ENCODE peak calls at places on chromosome 7, in four cellular contexts. O is coronary artery, U is fibroblast of lung, T is AG10803. P is an unnamed sample.

GRCh38 chr7:103727982-103728610 is 261.4 kb downstream of the RELN start:
- DNase-seq in U (no peak), O (no peak), T (no peak), P (no peak)

GRCh38 chr7:7870590-7870989 is 98.0 kb upstream of the GLCCI1 start:
- DNase-seq in U (no peak), T (no peak), O (no peak), P (no peak)

GRCh38 chr7:71497233-71497946 is 365.4 kb downstream of the GALNT17 start:
- DNase-seq in U (no peak), O (no peak), T (no peak), P (no peak)

GRCh38 chr7:116525913-116526857 is 1.3 kb downstream of the CAV1 start:
- DNase-seq in U (peak; percentile 86), T (peak; percentile 89), O (peak; percentile 87), P (peak; percentile 89)

GRCh38 chr7:42096262-42096661 is 140.7 kb downstream of the GLI3 start:
- DNase-seq in U (no peak), T (no peak), O (no peak), P (no peak)

GRCh38 chr7:107879400-107880035 is 11.5 kb upstream of the DLD start:
- DNase-seq in T (peak; percentile 58), U (peak; percentile 57), O (no peak), P (peak; percentile 68)

GRCh38 chr7:135706858-135707569 is 21.0 kb downstream of the SLC13A4 start:
- DNase-seq in T (no peak), U (no peak), O (no peak), P (no peak)

GRCh38 chr7:20846791-20847190 is 60.1 kb upstream of the SP8 start:
- DNase-seq in O (no peak), T (no peak), U (no peak), P (no peak)

GRCh38 chr7:41621953-41622831 is 80.7 kb downstream of the INHBA start:
- DNase-seq in O (no peak), U (no peak), T (no peak), P (no peak)

GRCh38 chr7:159105066-159105780 is 39.4 kb downstream of the VIPR2 start:
- DNase-seq in O (no peak), T (no peak), U (no peak), P (no peak)

GRCh38 chr7:2959343-2959680 is 84.4 kb downstream of the CARD11 start:
- DNase-seq in O (peak; percentile 45), U (no peak), T (no peak), P (no peak)

GRCh38 chr7:157445956-157446295 is 109.1 kb downstream of the DNAJB6 start:
- DNase-seq in U (no peak), O (no peak), T (no peak), P (no peak)

GRCh38 chr7:88927-89921 is 103.1 kb upstream of the FAM20C start:
- DNase-seq in O (peak; percentile 84), T (peak; percentile 93), U (peak; percentile 99), P (peak; percentile 95)

GRCh38 chr7:47535033-47535703 is 46.7 kb downstream of the TNS3 start:
- DNase-seq in U (peak; percentile 42), T (peak; percentile 62), O (peak; percentile 65), P (peak; percentile 91)

GRCh38 chr7:45627691-45628456 is 53.7 kb downstream of the ADCY1 start:
- DNase-seq in O (no peak), U (no peak), T (no peak), P (no peak)

GRCh38 chr7:83326223-83326622 is 163.5 kb upstream of the PCLO start:
- DNase-seq in O (no peak), U (peak; percentile 8), T (no peak), P (no peak)

GRCh38 chr7:83324596-83324995 is 161.9 kb upstream of the PCLO start:
- DNase-seq in O (no peak), U (no peak), T (no peak), P (no peak)

GRCh38 chr7:83321011-83321410 is 158.3 kb upstream of the PCLO start:
- DNase-seq in O (no peak), T (no peak), U (no peak), P (no peak)

DNA sequence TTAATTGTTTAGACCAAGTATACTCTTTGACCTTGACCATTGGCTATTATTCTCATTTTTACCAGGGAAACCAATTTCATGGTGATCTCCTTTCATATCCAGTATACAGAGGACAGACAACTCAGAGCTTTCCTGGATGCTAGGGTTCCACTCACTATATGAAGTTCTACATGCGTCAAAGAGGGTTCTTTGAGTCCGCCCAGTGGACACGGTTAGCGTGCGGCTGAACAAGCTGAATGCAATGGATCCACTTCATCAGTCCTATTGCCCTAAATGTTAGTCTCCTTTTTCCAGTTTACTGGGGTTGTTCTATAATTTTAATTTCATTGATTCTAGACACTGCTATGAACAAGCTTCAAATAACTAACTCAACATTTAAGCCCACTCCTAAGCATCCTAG is 162.4 kb upstream of the PCLO start:
- DNase-seq in T (no peak), O (no peak), U (no peak), P (no peak)
- TF ChIP-seq CTCF in T (no peak), O (no peak), U (no peak), P (no peak)

GRCh38 chr7:139799586-139799985 is 21.8 kb upstream of the HIPK2 start:
- DNase-seq in T (peak; percentile 60), U (peak; percentile 12), O (no peak), P (no peak)

GRCh38 chr7:139804571-139804970 is 24.5 kb upstream of the TBXAS1 start:
- DNase-seq in U (no peak), T (no peak), O (no peak), P (no peak)

GRCh38 chr7:139797607-139798006 is 19.8 kb upstream of the HIPK2 start:
- DNase-seq in U (peak; percentile 32), T (peak; percentile 18), O (no peak), P (no peak)

GRCh38 chr7:139798221-139798620 is 20.4 kb upstream of the HIPK2 start:
- DNase-seq in U (no peak), O (no peak), T (no peak), P (no peak)

GRCh38 chr7:139798892-139799291 is 21.1 kb upstream of the HIPK2 start:
- DNase-seq in T (no peak), U (no peak), O (no peak), P (no peak)
- H3K4me3 ChIP-seq in T (no peak overlapping the region), U (no peak overlapping the region), O (no peak overlapping the region), P (no peak overlapping the region)

GRCh38 chr7:43646603-43647313 is 63.9 kb downstream of the STK17A start:
- DNase-seq in O (no peak), U (peak; percentile 70), T (peak; percentile 67), P (peak; percentile 50)
- TF ChIP-seq CTCF in O (no peak), U (no peak), T (no peak), P (no peak)

GRCh38 chr7:94923412-94923811 is 16.0 kb downstream of the PPP1R9A start:
- DNase-seq in T (no peak), O (no peak), U (no peak), P (no peak)
- H3K4me3 ChIP-seq in T (no peak overlapping the region), O (no peak overlapping the region), U (no peak overlapping the region), P (no peak overlapping the region)

DNA sequence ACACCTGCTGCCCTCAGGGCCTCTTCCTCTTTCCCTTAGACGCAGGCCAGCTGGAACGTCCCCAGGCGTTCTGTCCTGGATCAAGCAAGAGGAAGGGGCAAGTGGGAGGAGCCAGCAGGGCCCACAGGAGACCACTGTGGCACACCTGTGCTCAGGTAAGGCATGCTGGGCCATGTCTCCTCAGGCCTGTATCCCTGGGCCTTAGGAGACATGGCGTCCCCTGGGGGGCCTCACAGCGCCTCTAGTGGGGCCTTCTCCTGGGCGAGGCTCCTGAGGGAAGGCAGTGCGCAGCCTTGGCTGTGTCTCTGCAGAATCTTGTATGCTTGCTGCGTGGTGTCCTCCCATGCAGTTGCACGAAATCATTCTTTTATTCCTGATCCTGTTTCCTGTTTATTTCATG is 31.3 kb downstream of the ZNF783 start:
- DNase-seq in T (no peak), O (no peak), U (no peak), P (no peak)
- TF ChIP-seq CTCF in T (no peak), O (no peak), U (no peak), P (no peak)

GRCh38 chr7:104895851-104896236 is 118.2 kb upstream of the KMT2E start:
- DNase-seq in T (no peak), O (no peak), U (no peak), P (no peak)
- H3K4me3 ChIP-seq in T (no peak overlapping the region), O (no peak overlapping the region), U (no peak overlapping the region), P (no peak overlapping the region)

GRCh38 chr7:37067961-37068536 is 343.8 kb upstream of the AOAH start:
- DNase-seq in U (no peak), O (no peak), T (no peak), P (no peak)
- TF ChIP-seq CTCF in U (no peak), O (no peak), T (no peak), P (no peak)

GRCh38 chr7:100374601-100375000 is 1.3 kb downstream of the PILRA start:
- DNase-seq in U (no peak), T (no peak), O (no peak), P (no peak)

GRCh38 chr7:100372694-100373093 is 593 bp upstream of the PILRA start:
- DNase-seq in T (no peak), O (no peak), U (no peak), P (no peak)

GRCh38 chr7:100372256-100372655 is 1.0 kb upstream of the PILRA start:
- DNase-seq in O (no peak), T (peak; percentile 66), U (peak; percentile 25), P (peak; percentile 60)

GRCh38 chr7:100371561-100372171 is 1.6 kb upstream of the PILRA start:
- DNase-seq in T (no peak), O (no peak), U (no peak), P (no peak)

DNA sequence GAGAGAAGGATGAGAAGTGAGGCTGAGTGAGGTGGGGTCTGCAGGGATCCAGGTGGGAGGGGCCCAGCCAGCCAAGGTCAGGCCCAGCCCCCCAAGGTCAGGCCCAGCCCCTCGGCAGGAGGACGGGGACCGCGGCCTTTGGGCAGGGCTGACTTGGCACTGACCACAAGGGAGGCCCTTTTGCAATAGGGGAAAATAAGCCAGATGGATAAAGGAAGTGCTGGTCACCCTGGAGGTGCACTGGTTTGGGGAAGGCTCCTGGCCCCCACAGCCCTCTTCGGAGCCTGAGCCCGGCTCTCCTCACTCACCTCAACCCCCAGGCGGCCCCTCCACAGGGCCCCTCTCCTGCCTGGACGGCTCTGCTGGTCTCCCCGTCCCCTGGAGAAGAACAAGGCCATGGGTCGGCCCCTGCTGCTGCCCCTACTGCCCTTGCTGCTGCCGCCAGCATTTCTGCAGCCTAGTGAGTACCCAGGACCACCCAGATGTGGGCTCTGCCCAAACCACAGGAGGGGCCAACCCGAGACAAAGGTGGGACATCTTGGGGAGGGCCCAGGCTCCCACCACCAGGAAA is at the start of gene PILRA:
- DNase-seq in U (no peak), T (peak; percentile 24), O (no peak), P (no peak)
- H3K4me3 ChIP-seq in U (no peak within 1 kb of the TSS), T (no peak within 1 kb of the TSS), O (peak within 1 kb of the TSS; percentile 51), P (no peak within 1 kb of the TSS)

GRCh38 chr7:26620352-26620751 is 244.0 kb downstream of the SKAP2 start:
- DNase-seq in U (no peak), O (no peak), T (no peak), P (no peak)
- TF ChIP-seq CTCF in U (no peak), O (no peak), T (no peak), P (no peak)

P was measured in fibroblast of villous mesenchyme.